ENCODE peak calls at places on chromosome 17, in five cellular contexts. Q is PC-3; J is uterus; P is neuronal stem cell; S is CD8-positive, alpha-beta memory T cell. A is an unnamed sample.

GRCh38 chr17:48540213-48540612 is 4.7 kb downstream of the HOXB2 start:
- DNase-seq in S (no peak), J (no peak), Q (no peak), P (no peak), A (no peak)

GRCh38 chr17:51000835-51001638 is 119.6 kb downstream of the SPAG9 start:
- DNase-seq in J (no peak), P (peak; percentile 33), Q (peak; percentile 86), S (no peak), A (no peak)

GRCh38 chr17:72166040-72166439 is 45.2 kb downstream of the SOX9 start:
- DNase-seq in S (no peak), J (no peak), P (no peak), Q (no peak), A (no peak)

GRCh38 chr17:64107517-64108235 is 22.3 kb downstream of the ERN1 start:
- DNase-seq in S (no peak), J (no peak), P (no peak), Q (peak; percentile 65), A (no peak)

GRCh38 chr17:73342057-73342522 is 30.3 kb upstream of the CDC42EP4 start:
- DNase-seq in P (peak; percentile 78), J (peak; percentile 86), Q (peak; percentile 48), S (no peak), A (peak; percentile 76)

GRCh38 chr17:59848778-59849177 is 44.0 kb downstream of the TUBD1 start:
- DNase-seq in S (no peak), J (peak; percentile 39), P (no peak), Q (peak; percentile 21), A (peak; percentile 92)

GRCh38 chr17:22506861-22507260 is 814.5 kb downstream of the KCNJ18 start:
- DNase-seq in J (no peak), S (no peak), Q (no peak), P (no peak), A (no peak)

GRCh38 chr17:1742371-1743093 is at the start of gene SERPINF2:
- DNase-seq in S (no peak), J (no peak), P (no peak), Q (no peak), A (peak; percentile 71)

GRCh38 chr17:46742539-46743270 is 75.8 kb downstream of the WNT3 start:
- DNase-seq in Q (peak; percentile 93), S (no peak), P (no peak), J (no peak), A (no peak)

GRCh38 chr17:81533713-81534141 is 5.5 kb downstream of the FSCN2 start:
- DNase-seq in J (no peak), Q (no peak), S (no peak), P (no peak), A (no peak)

GRCh38 chr17:51734976-51735375 is 423.5 kb downstream of the CA10 start:
- DNase-seq in P (no peak), Q (no peak), S (no peak), J (no peak), A (no peak)

GRCh38 chr17:7404737-7405412 is 978 bp upstream of the TMEM256 start:
- DNase-seq in P (peak; percentile 74), S (peak; percentile 73), J (no peak), Q (no peak), A (peak; percentile 82)

GRCh38 chr17:59753522-59754467 is 46.3 kb downstream of the VMP1 start:
- DNase-seq in J (no peak), Q (peak; percentile 97), S (no peak), P (peak; percentile 72), A (no peak)

GRCh38 chr17:80693511-80693910 is 148.9 kb downstream of the RPTOR start:
- DNase-seq in S (no peak), Q (no peak), J (no peak), P (no peak), A (no peak)

GRCh38 chr17:10870651-10871050 is 32.8 kb upstream of the PIRT start:
- DNase-seq in Q (no peak), S (no peak), P (no peak), J (no peak), A (no peak)

GRCh38 chr17:2517539-2517938 is 5.9 kb upstream of the METTL16 start:
- DNase-seq in Q (no peak), J (no peak), S (no peak), P (no peak), A (no peak)

GRCh38 chr17:41500131-41500911 is 5.1 kb downstream of the KRT13 start:
- DNase-seq in J (no peak), Q (peak; percentile 82), S (no peak), P (no peak), A (no peak)

GRCh38 chr17:49638818-49639217 is 39.1 kb downstream of the SPOP start:
- DNase-seq in S (no peak), P (no peak), Q (peak; percentile 22), J (no peak), A (no peak)

GRCh38 chr17:12627177-12627629 is 38.5 kb upstream of the MYOCD start:
- DNase-seq in J (peak; percentile 54), S (no peak), Q (peak; percentile 12), P (no peak), A (no peak)

GRCh38 chr17:12342609-12343248 is 322.1 kb downstream of the MAP2K4 start:
- DNase-seq in S (no peak), J (peak; percentile 38), P (peak; percentile 4), Q (peak; percentile 27), A (no peak)

GRCh38 chr17:49146620-49147306 is 14.2 kb downstream of the B4GALNT2 start:
- DNase-seq in S (no peak), P (no peak), J (no peak), Q (peak; percentile 99), A (no peak)

GRCh38 chr17:8337802-8338744 is 1.6 kb upstream of the ODF4 start:
- DNase-seq in P (no peak), J (no peak), S (no peak), Q (no peak), A (no peak)

GRCh38 chr17:30021708-30022317 is 80.4 kb downstream of the EFCAB5 start:
- DNase-seq in Q (peak; percentile 54), P (peak; percentile 40), J (no peak), S (no peak), A (no peak)

GRCh38 chr17:79752175-79752574 is 21.4 kb downstream of the ENPP7 start:
- DNase-seq in J (no peak), S (no peak), Q (peak; percentile 27), P (no peak), A (peak; percentile 45)

GRCh38 chr17:79621151-79621940 is 10.5 kb upstream of the RBFOX3 start:
- DNase-seq in Q (no peak), P (no peak), J (peak; percentile 5), S (no peak), A (peak; percentile 30)

GRCh38 chr17:48542956-48543853 is 1.7 kb downstream of the HOXB2 start:
- DNase-seq in Q (peak; percentile 45), J (no peak), P (no peak), S (peak; percentile 32), A (no peak)

GRCh38 chr17:39599006-39599664 is 8.6 kb downstream of the NEUROD2 start:
- DNase-seq in P (no peak), J (no peak), S (no peak), Q (no peak), A (no peak)

GRCh38 chr17:77282524-77283515 is 142.1 kb downstream of the SEC14L1 start:
- DNase-seq in S (no peak), J (no peak), Q (peak; percentile 72), P (no peak), A (peak; percentile 73)

GRCh38 chr17:64171041-64171440 is 41.1 kb upstream of the ERN1 start:
- DNase-seq in P (no peak), Q (peak; percentile 81), S (no peak), J (no peak), A (no peak)

GRCh38 chr17:13736915-13737314 is 135.2 kb upstream of the HS3ST3A1 start:
- DNase-seq in Q (peak; percentile 24), J (no peak), S (no peak), P (no peak), A (no peak)

GRCh38 chr17:9056566-9056965 is 35.3 kb downstream of the NTN1 start:
- DNase-seq in Q (no peak), J (no peak), P (no peak), S (no peak), A (no peak)

GRCh38 chr17:41740506-41740905 is 6.1 kb upstream of the HAP1 start:
- DNase-seq in Q (no peak), J (no peak), P (no peak), S (no peak), A (no peak)

GRCh38 chr17:7465481-7466275 is 13.8 kb downstream of the ZBTB4 start:
- DNase-seq in J (peak; percentile 24), S (no peak), P (no peak), Q (no peak), A (peak; percentile 87)

GRCh38 chr17:57623620-57624019 is 121.5 kb downstream of the CCDC182 start:
- DNase-seq in J (no peak), Q (no peak), P (no peak), S (no peak), A (peak; percentile 38)

GRCh38 chr17:57620576-57620975 is 124.5 kb downstream of the CCDC182 start:
- DNase-seq in S (no peak), J (no peak), P (no peak), Q (no peak), A (peak; percentile 23)

GRCh38 chr17:57622327-57622885 is 122.7 kb downstream of the CCDC182 start:
- DNase-seq in J (no peak), S (no peak), P (no peak), Q (no peak), A (no peak)

GRCh38 chr17:57624390-57624789 is 120.7 kb downstream of the CCDC182 start:
- DNase-seq in J (no peak), P (no peak), S (no peak), Q (no peak), A (peak; percentile 19)

GRCh38 chr17:57622886-57623433 is 122.1 kb downstream of the CCDC182 start:
- DNase-seq in S (no peak), Q (peak; percentile 68), J (no peak), P (no peak), A (peak; percentile 29)
- H3K4me3 ChIP-seq in S (no peak overlapping the region), Q (no peak overlapping the region), J (no peak overlapping the region), P (no peak overlapping the region), A (no peak overlapping the region)

DNA sequence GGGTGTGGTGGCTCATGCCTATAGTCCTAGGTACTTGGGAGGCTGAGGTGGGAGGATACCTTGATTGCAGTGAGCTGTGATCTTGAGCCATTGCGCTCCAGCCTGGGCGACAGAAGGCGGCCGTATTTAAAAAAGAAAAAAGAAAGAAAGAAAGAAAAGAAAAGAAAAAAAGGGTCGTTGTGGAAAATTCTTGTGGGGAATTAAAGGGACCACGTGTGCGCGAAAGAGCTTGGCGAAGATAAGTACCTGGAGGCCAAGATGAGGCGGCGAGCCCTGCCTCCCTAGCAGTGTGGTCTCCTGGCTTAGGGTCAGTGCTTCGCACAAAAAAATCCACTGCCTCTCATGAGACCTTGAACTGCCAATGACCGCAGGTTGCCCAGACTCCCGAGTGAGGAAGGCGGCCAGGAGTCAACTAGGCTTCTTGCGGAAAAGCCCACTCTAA is 714 bp upstream of the NMT1 start:
- DNase-seq in P (no peak), S (no peak), Q (no peak), J (no peak), A (no peak)
- H3K27ac ChIP-seq in P (peak overlapping the region; percentile 55), S (peak overlapping the region; percentile 84), Q (peak overlapping the region; percentile 33), J (peak overlapping the region; percentile 89), A (peak overlapping the region; percentile 94)

DNA sequence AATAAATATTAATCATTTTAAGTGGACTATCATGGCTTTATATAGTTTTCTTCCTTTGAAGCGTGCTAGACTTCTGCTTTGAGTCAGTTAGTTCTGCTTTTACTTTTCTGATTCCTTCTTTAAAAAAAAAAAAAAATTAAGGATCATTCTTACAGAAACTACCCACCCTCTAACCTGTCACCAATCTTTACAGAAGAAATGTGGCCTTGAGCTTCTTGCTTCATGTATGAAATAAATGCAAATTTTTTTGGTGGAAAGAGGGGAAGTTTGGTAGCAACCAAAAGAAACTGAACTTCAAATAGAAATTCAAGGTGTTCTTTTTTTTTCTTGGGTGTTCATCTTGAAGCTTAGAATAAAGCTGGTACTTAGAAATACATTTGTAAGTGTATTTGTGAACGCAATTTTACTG is 2.2 kb downstream of the EVI2A start:
- DNase-seq in J (no peak), Q (no peak), S (no peak), P (no peak), A (no peak)
- H3K4me1 ChIP-seq in J (no peaks in the 10 kb centered on the region), Q (peaks cover 26% of the 10 kb centered on the region), S (peaks cover 44% of the 10 kb centered on the region), P (peaks cover 4% of the 10 kb centered on the region), A (peaks cover 8% of the 10 kb centered on the region)

GRCh38 chr17:76271669-76272540 is 6.8 kb downstream of the UBALD2 start:
- DNase-seq in S (peak; percentile 44), J (no peak), P (no peak), Q (no peak), A (peak; percentile 76)
- H3K4me3 ChIP-seq in S (peak overlapping the region; percentile 59), J (peak overlapping the region; percentile 34), P (no peak overlapping the region), Q (no peak overlapping the region), A (peak overlapping the region; percentile 42)

A was measured in upper lobe of right lung.